ENCODE peak calls at places on chromosomes 11 and 22, in eight cellular contexts. Y is kidney, D is GM12878, G is hepatocyte, M is left ventricle myocardium inferior, K is vagina, P is spleen, A is heart left ventricle. I is an unnamed sample.

GRCh38 chr11:33376331-33377099 is 119.3 kb downstream of the HIPK3 start:
- DNase-seq in G (peak; percentile 38), P (no peak), A (no peak), Y (peak; percentile 67), D (no peak), M (no peak), K (no peak), I (no peak)

GRCh38 chr11:116331381-116331780 is 441.4 kb downstream of the BUD13 start:
- DNase-seq in P (no peak), D (no peak), G (no peak), M (no peak), A (no peak), Y (no peak), K (peak; percentile 42), I (no peak)

GRCh38 chr11:48025293-48025982 is 45.1 kb downstream of the PTPRJ start:
- DNase-seq in Y (no peak), P (peak; percentile 56), A (no peak), D (no peak), M (no peak), G (no peak), K (no peak), I (no peak)

GRCh38 chr11:8567597-8568198 is 26.3 kb downstream of the STK33 start:
- DNase-seq in M (no peak), Y (no peak), K (no peak), P (no peak), G (no peak), D (no peak), A (no peak), I (no peak)

GRCh38 chr11:4748435-4748834 is 21.3 kb downstream of the OR51F1 start:
- DNase-seq in D (no peak), M (no peak), Y (no peak), A (no peak), P (no peak), K (no peak), G (no peak), I (no peak)

GRCh38 chr11:65552413-65552951 is 5.7 kb downstream of the LTBP3 start:
- DNase-seq in G (no peak), K (no peak), M (no peak), Y (no peak), P (no peak), A (no peak), D (no peak), I (no peak)

GRCh38 chr11:65316311-65316978 is 1.8 kb downstream of the CDC42EP2 start:
- DNase-seq in G (peak; percentile 72), P (no peak), D (no peak), Y (no peak), M (peak; percentile 64), A (peak; percentile 66), K (no peak), I (no peak)

GRCh38 chr11:73760066-73760679 is 701 bp downstream of the RAB6A start:
- DNase-seq in G (peak; percentile 66), M (peak; percentile 50), K (peak; percentile 91), Y (peak; percentile 87), A (peak; percentile 61), P (no peak), D (no peak), I (no peak)

GRCh38 chr11:2265396-2265795 is 5.0 kb downstream of the ASCL2 start:
- DNase-seq in P (no peak), Y (no peak), M (no peak), G (no peak), D (peak; percentile 19), A (no peak), K (no peak), I (no peak)

GRCh38 chr11:34002420-34002819 is 49.1 kb upstream of the CAPRIN1 start:
- DNase-seq in P (no peak), M (no peak), K (no peak), A (no peak), G (no peak), Y (no peak), D (no peak), I (no peak)

GRCh38 chr22:19494676-19495173 is 15.0 kb downstream of the CDC45 start:
- DNase-seq in G (no peak), P (no peak), M (no peak), D (no peak), A (no peak), Y (no peak), K (no peak), I (no peak)

GRCh38 chr22:19497245-19497644 is 17.5 kb downstream of the CDC45 start:
- DNase-seq in Y (no peak), A (peak; percentile 47), G (no peak), M (no peak), K (no peak), P (no peak), D (no peak), I (no peak)

GRCh38 chr22:19496324-19496630 is 16.6 kb downstream of the CDC45 start:
- DNase-seq in M (no peak), K (no peak), Y (no peak), G (no peak), P (no peak), A (no peak), D (no peak), I (no peak)

GRCh38 chr22:19494001-19494560 is 14.4 kb downstream of the CDC45 start:
- DNase-seq in P (no peak), G (no peak), D (no peak), A (no peak), M (no peak), Y (no peak), K (no peak), I (no peak)

GRCh38 chr22:19495562-19496323 is 16.0 kb downstream of the CDC45 start:
- DNase-seq in Y (no peak), K (no peak), G (no peak), P (no peak), A (no peak), D (no peak), M (no peak), I (no peak)
- TF ChIP-seq CTCF in Y (peak; percentile 24), K (no peak), G (peak; percentile 21), P (peak; percentile 46), A (peak; percentile 38), D (peak; percentile 4), M (peak; percentile 49), I (peak; percentile 6)

GRCh38 chr11:76769071-76769560 is 14.0 kb upstream of the TSKU start:
- DNase-seq in P (peak; percentile 75), Y (no peak), G (no peak), K (no peak), D (no peak), M (no peak), A (no peak), I (no peak)
- H3K4me1 ChIP-seq in P (peaks cover 54% of the 10 kb centered on the region), Y (peaks cover 60% of the 10 kb centered on the region), G (peaks cover 59% of the 10 kb centered on the region), K (peaks cover 100% of the 10 kb centered on the region), D (peaks cover 7% of the 10 kb centered on the region), M (peaks cover 98% of the 10 kb centered on the region), A (peaks cover 89% of the 10 kb centered on the region), I (peaks cover 100% of the 10 kb centered on the region)

GRCh38 chr11:79544324-79544723 is 103.5 kb upstream of the TENM4 start:
- DNase-seq in K (no peak), Y (no peak), M (no peak), D (no peak), G (no peak), A (no peak), P (no peak), I (no peak)

GRCh38 chr11:79543101-79543500 is 102.3 kb upstream of the TENM4 start:
- DNase-seq in M (no peak), Y (no peak), A (no peak), D (no peak), K (no peak), P (no peak), G (no peak), I (no peak)

GRCh38 chr11:79536155-79536917 is 95.5 kb upstream of the TENM4 start:
- DNase-seq in Y (no peak), K (no peak), G (no peak), P (no peak), M (no peak), D (no peak), A (no peak), I (no peak)

GRCh38 chr11:79535606-79536005 is 94.8 kb upstream of the TENM4 start:
- DNase-seq in A (no peak), Y (no peak), K (no peak), G (no peak), M (no peak), P (no peak), D (no peak), I (no peak)

GRCh38 chr11:79538775-79539174 is 97.9 kb upstream of the TENM4 start:
- DNase-seq in K (no peak), A (no peak), M (no peak), Y (no peak), G (no peak), P (no peak), D (no peak), I (no peak)
- H3K27ac ChIP-seq in K (no peak overlapping the region), A (no peak overlapping the region), M (no peak overlapping the region), Y (no peak overlapping the region), G (no peak overlapping the region), P (no peak overlapping the region), D (no peak overlapping the region), I (no peak overlapping the region)

GRCh38 chr22:36565152-36565507 is 36.2 kb upstream of the EIF3D start:
- DNase-seq in P (no peak), A (no peak), M (no peak), K (no peak), D (no peak), Y (no peak), G (no peak), I (no peak)
- TF ChIP-seq CTCF in P (no peak), A (no peak), M (no peak), K (no peak), D (no peak), Y (no peak), G (no peak), I (no peak)

GRCh38 chr11:131609317-131609716 is 238.9 kb downstream of the NTM start:
- DNase-seq in M (no peak), G (peak; percentile 19), A (no peak), Y (no peak), K (no peak), D (no peak), P (no peak), I (no peak)

GRCh38 chr11:131612576-131612975 is 242.2 kb downstream of the NTM start:
- DNase-seq in P (no peak), D (no peak), K (no peak), G (no peak), Y (no peak), M (peak; percentile 43), A (peak; percentile 65), I (no peak)

GRCh38 chr11:131609921-131610320 is 239.5 kb downstream of the NTM start:
- DNase-seq in G (no peak), Y (no peak), K (no peak), A (no peak), M (no peak), D (no peak), P (no peak), I (no peak)

GRCh38 chr11:131601586-131601985 is 231.2 kb downstream of the NTM start:
- DNase-seq in D (no peak), G (no peak), M (no peak), Y (no peak), K (no peak), P (no peak), A (no peak), I (no peak)

DNA sequence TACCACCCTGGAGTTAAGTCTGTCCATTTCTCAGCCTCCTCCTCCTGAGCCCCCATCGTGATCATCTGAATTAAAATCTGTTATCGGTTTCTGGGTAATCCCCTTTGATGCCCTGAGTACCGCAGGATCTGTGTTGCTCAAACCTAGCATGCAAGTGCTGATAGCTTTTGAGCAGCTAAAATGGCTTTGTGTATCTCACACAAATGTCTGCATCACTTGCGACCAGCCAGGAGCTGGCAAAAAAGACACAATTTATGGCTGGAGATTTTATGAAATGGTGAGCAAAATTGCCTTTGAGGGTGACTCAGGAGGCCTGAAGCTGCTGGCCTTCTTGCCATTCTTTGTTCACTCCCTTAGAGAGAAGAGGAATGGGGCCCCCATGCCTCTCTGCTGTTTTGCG is 236.5 kb downstream of the NTM start:
- DNase-seq in Y (no peak), M (no peak), A (no peak), D (no peak), K (no peak), G (no peak), P (no peak), I (no peak)
- H3K4me1 ChIP-seq in Y (no peaks in the 10 kb centered on the region), M (peaks cover under 1% of the 10 kb centered on the region), A (no peaks in the 10 kb centered on the region), D (no peaks in the 10 kb centered on the region), K (no peaks in the 10 kb centered on the region), G (peaks cover 10% of the 10 kb centered on the region), P (no peaks in the 10 kb centered on the region), I (no peaks in the 10 kb centered on the region)